ENCODE peak calls at places on chromosomes 3 and 15, in eight cellular contexts. X is sigmoid colon, U is stomach, Z is breast epithelium, E is prostate gland, C is HCT116, I is endothelial cell of umbilical vein, P is GM12878. D is an unnamed sample. For H3K4me1, the result is how much of the 10 kb centered on the place peaks cover.

GRCh38 chr15:42903388-42904324 is 16.9 kb downstream of the TTBK2 start:
- DNase-seq in X (no peak), U (no peak), Z (no peak), E (no peak), C (no peak), I (no peak), P (no peak), D (no peak)

GRCh38 chr15:78233496-78233895 is 869 bp downstream of the ACSBG1 start:
- DNase-seq in X (peak), U (no peak), Z (no peak), E (no peak), C (no peak), I (no peak), P (no peak), D (no peak)

GRCh38 chr3:113147608-113148306 is 63.6 kb upstream of the BOC start:
- DNase-seq in X (peak), U (no peak), Z (no peak), E (no peak), C (no peak), I (no peak), P (no peak), D (peak)

GRCh38 chr3:42263354-42264346 is 2.3 kb downstream of the CCK start:
- DNase-seq in X (no peak), U (no peak), Z (no peak), E (no peak), C (peak), I (no peak), P (no peak), D (no peak)

GRCh38 chr15:49863431-49864205 is 242.8 kb downstream of the DTWD1 start:
- DNase-seq in X (no peak), U (no peak), Z (no peak), E (no peak), C (no peak), I (no peak), P (no peak), D (no peak)

GRCh38 chr3:99012051-99012450 is 110.6 kb upstream of the DCBLD2 start:
- DNase-seq in X (no peak), U (no peak), Z (no peak), E (no peak), C (no peak), I (no peak), P (peak), D (no peak)

GRCh38 chr3:97823081-97823480 is 1.3 kb downstream of the CRYBG3 start:
- DNase-seq in X (no peak), U (no peak), Z (no peak), E (no peak), C (no peak), I (peak), P (no peak), D (no peak)

GRCh38 chr3:14562441-14562840 is 22.3 kb upstream of the GRIP2 start:
- DNase-seq in X (no peak), U (no peak), Z (no peak), E (no peak), C (no peak), I (no peak), P (no peak), D (no peak)

GRCh38 chr15:75817151-75817935 is 25.9 kb upstream of the UBE2Q2 start:
- DNase-seq in X (no peak), U (no peak), Z (no peak), E (no peak), C (no peak), I (no peak), P (no peak), D (no peak)

GRCh38 chr3:53495518-53496501 is 1.4 kb downstream of the CACNA1D start:
- DNase-seq in X (peak), U (peak), Z (no peak), E (no peak), C (no peak), I (no peak), P (no peak), D (no peak)

GRCh38 chr15:90545095-90545494 is 15.4 kb downstream of the CRTC3 start:
- DNase-seq in X (no peak), U (no peak), Z (no peak), E (no peak), C (no peak), I (peak), P (no peak), D (no peak)

GRCh38 chr3:107241217-107241616 is 136.0 kb upstream of the CCDC54 start:
- DNase-seq in X (no peak), U (peak), Z (peak), E (peak), C (peak), I (no peak), P (no peak), D (no peak)

GRCh38 chr3:27677554-27677953 is 44.6 kb downstream of the EOMES start:
- DNase-seq in X (peak), U (no peak), Z (no peak), E (no peak), C (peak), I (peak), P (no peak), D (no peak)

GRCh38 chr15:98983333-98983732 is 24.3 kb downstream of the PGPEP1L start:
- DNase-seq in X (peak), U (peak), Z (no peak), E (no peak), C (no peak), I (peak), P (no peak), D (no peak)

GRCh38 chr15:70387086-70387485 is 289.4 kb upstream of the TLE3 start:
- DNase-seq in X (no peak), U (no peak), Z (no peak), E (no peak), C (no peak), I (no peak), P (no peak), D (no peak)

GRCh38 chr3:28971156-28971555 is 309.7 kb upstream of the RBMS3 start:
- DNase-seq in X (no peak), U (no peak), Z (no peak), E (no peak), C (no peak), I (peak), P (no peak), D (no peak)

GRCh38 chr3:140695361-140696061 is 17.6 kb downstream of the TRIM42 start:
- DNase-seq in X (no peak), U (no peak), Z (no peak), E (no peak), C (no peak), I (no peak), P (no peak), D (no peak)

GRCh38 chr3:113697192-113698090 is 999 bp upstream of the USF3 start:
- DNase-seq in X (peak), U (no peak), Z (no peak), E (peak), C (no peak), I (peak), P (no peak), D (no peak)

GRCh38 chr3:86731501-86731901 is 259.4 kb downstream of the VGLL3 start:
- DNase-seq in X (no peak), U (no peak), Z (no peak), E (no peak), C (no peak), I (no peak), P (no peak), D (peak)

GRCh38 chr3:11136871-11137626 is 17.2 kb upstream of the HRH1 start:
- DNase-seq in X (peak), U (no peak), Z (no peak), E (peak), C (peak), I (peak), P (no peak), D (no peak)

GRCh38 chr3:137771401-137772230 is 7.5 kb downstream of the SOX14 start:
- DNase-seq in X (no peak), U (no peak), Z (no peak), E (no peak), C (no peak), I (no peak), P (no peak), D (peak)

GRCh38 chr3:143134446-143134845 is 14.9 kb downstream of the CHST2 start:
- DNase-seq in X (no peak), U (no peak), Z (no peak), E (no peak), C (no peak), I (peak), P (no peak), D (no peak)

DNA sequence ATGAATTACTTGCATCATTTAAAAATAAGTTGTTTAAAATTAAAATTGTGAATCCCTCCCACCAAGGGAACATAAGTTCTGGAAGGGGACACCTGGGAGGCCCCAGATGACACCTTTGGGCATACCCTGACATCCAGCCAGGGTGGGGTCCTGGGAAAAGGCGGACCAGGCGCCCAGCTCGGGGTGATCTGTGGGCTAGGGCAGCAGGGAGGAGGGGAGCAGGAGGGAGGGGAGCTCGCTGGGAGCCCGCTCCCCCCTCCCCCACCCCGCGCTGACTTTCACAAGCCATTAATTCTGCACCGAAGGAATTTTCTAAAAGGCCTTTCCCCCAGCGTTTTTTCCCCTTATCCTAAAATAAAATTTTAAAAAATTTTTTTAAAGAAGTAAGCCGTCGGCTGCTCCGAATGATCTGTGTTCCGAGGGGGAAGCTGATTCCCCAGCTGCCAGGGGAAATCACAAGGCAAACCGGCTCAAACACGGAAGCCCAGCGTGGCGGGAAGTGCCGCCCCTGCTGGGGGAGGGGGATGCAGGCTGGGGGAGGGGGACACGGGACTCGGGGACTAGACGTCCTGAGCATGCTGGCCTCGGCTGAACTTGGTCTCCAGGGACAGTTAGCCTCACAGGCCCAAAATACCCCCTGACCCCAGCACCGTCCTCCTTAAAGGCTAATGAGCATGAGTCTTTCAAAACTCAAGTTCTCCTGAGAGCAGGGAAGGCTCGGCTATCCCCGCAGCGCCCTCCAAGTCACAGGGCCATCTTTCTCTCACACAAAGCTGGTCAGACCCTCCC is 13.9 kb downstream of the PLXND1 start:
- DNase-seq in X (peak), U (no peak), Z (no peak), E (no peak), C (no peak), I (peak), P (no peak), D (peak)
- TF ChIP-seq POLR2AphosphoS5 in X (peak), U (peak), Z (peak), E (no peak), C (no peak), I (peak), P (no peak), D (peak)

DNA sequence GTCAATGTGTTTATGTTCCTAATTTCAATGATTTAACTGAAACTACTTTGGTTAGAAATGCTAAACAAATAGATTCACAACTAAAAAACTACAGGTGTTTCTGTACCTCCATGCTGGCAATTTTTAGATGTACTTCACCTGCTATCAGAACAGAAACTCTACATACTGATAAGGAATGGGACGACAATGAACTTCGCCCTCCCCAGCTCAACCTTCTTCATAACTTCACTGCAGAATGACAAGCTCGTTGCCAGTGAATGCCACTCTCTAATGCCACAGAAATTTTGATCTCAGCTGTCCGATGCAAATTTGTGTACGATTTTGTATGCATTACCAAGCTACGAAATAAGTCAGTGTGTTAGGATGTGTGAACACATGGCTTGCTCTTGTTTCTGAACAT is 133.4 kb downstream of the FOXP1 start:
- DNase-seq in X (no peak), U (no peak), Z (no peak), E (no peak), C (no peak), I (no peak), P (no peak), D (no peak)
- H3K4me1 ChIP-seq in X (under half), U (under half), Z (under half), E (under half), C (under half), I (under half), P (under half), D (half or more)

DNA sequence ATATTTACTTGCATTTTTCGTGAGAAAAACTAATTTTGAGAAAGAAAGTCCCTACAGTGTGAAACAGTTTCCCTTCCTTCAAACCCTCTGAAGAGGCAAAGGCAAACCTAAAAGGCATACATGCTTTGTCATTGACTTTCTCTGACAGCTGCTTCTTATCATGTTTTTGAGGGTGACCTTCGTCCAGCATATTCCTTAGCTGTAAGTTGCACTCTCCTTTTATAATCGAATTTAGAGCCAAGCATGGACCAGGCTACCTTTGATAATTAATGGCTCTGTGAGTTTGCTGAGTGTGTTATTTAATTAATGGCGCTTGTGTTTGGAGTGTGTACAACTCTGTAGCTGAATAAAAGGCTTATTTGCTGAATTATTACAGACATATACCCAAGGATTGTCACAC is 684.2 kb upstream of the CFAP20DC start:
- DNase-seq in X (no peak), U (no peak), Z (no peak), E (no peak), C (no peak), I (no peak), P (no peak), D (no peak)
- H3K4me3 ChIP-seq in X (no peak), U (no peak), Z (no peak), E (no peak), C (no peak), I (no peak), P (no peak), D (no peak)

GRCh38 chr3:34174740-34175139 is 376.3 kb downstream of the PDCD6IP start:
- DNase-seq in X (no peak), U (no peak), Z (no peak), E (no peak), C (no peak), I (no peak), P (no peak), D (no peak)
- TF ChIP-seq POLR2AphosphoS5 in X (no peak), U (no peak), Z (no peak), E (no peak), C (no peak), I (no peak), P (no peak), D (no peak)